ENCODE peak calls at places on chromosomes 4 and X, in eight cellular contexts. T is bronchial epithelial cell; E is substantia nigra; I is GM06990; J is NCI-H69; X is fibroblast of mammary gland; Z is effector CD4-positive, alpha-beta T cell; K is AG08396. O is an unnamed sample.

GRCh38 chr4:98482503-98482846 is 175.9 kb downstream of the TSPAN5 start:
- DNase-seq in J (no peak), K (no peak), E (no peak), X (no peak), I (no peak), Z (no peak), T (no peak), O (no peak)

GRCh38 chrX:150690126-150690525 is 3.1 kb upstream of the MTMR1 start:
- DNase-seq in T (peak; percentile 84), X (peak; percentile 97), E (no peak), Z (no peak), J (peak; percentile 12), I (no peak), K (peak; percentile 68), O (no peak)

GRCh38 chr4:120692964-120693363 is 229.6 kb downstream of the PRDM5 start:
- DNase-seq in X (peak; percentile 92), I (no peak), T (peak; percentile 93), K (peak; percentile 46), J (peak; percentile 30), E (no peak), Z (no peak), O (no peak)

GRCh38 chr4:143215873-143216272 is 31.2 kb downstream of the USP38 start:
- DNase-seq in I (no peak), Z (no peak), E (no peak), J (no peak), X (no peak), T (no peak), K (no peak), O (no peak)

GRCh38 chr4:15653864-15654391 is 1.2 kb downstream of the FBXL5 start:
- DNase-seq in Z (no peak), J (peak; percentile 48), K (peak; percentile 43), E (no peak), T (no peak), X (peak; percentile 57), I (no peak), O (no peak)

GRCh38 chr4:74181225-74181624 is 23.3 kb downstream of the MTHFD2L start:
- DNase-seq in E (no peak), X (peak; percentile 55), K (no peak), T (peak; percentile 55), Z (no peak), I (no peak), J (no peak), O (no peak)

GRCh38 chr4:118967393-118967792 is 78.7 kb downstream of the SYNPO2 start:
- DNase-seq in J (no peak), Z (no peak), X (peak; percentile 85), K (peak; percentile 25), T (peak; percentile 37), I (peak; percentile 4), E (no peak), O (no peak)

GRCh38 chr4:139828966-139829662 is 163.5 kb downstream of the MGST2 start:
- DNase-seq in Z (no peak), J (no peak), E (no peak), X (no peak), I (no peak), T (no peak), K (no peak), O (no peak)

GRCh38 chr4:158667651-158668198 is 4.0 kb downstream of the C4orf46 start:
- DNase-seq in J (peak; percentile 16), E (no peak), K (peak; percentile 68), Z (no peak), X (peak; percentile 12), T (peak; percentile 37), I (no peak), O (no peak)

GRCh38 chr4:10670346-10670745 is 14.2 kb downstream of the CLNK start:
- DNase-seq in X (no peak), I (no peak), E (no peak), K (no peak), T (no peak), J (peak; percentile 2), Z (no peak), O (no peak)

GRCh38 chrX:48498374-48498809 is 10.4 kb upstream of the PORCN start:
- DNase-seq in K (peak; percentile 46), Z (no peak), E (no peak), I (no peak), T (peak; percentile 84), J (peak; percentile 1), X (peak; percentile 89), O (no peak)

GRCh38 chr4:113355550-113356371 is 306.3 kb downstream of the ANK2 start:
- DNase-seq in Z (peak; percentile 22), I (peak; percentile 63), T (peak; percentile 87), E (no peak), K (peak; percentile 67), X (peak; percentile 96), J (no peak), O (peak; percentile 62)

GRCh38 chrX:67619253-67619652 is 75.4 kb downstream of the AR start:
- DNase-seq in E (no peak), J (no peak), Z (no peak), K (peak; percentile 18), I (no peak), T (peak; percentile 90), X (peak; percentile 89), O (no peak)

GRCh38 chrX:46628406-46629371 is 55.1 kb downstream of the CHST7 start:
- DNase-seq in T (no peak), J (no peak), Z (no peak), E (no peak), X (peak; percentile 81), I (peak; percentile 77), K (peak; percentile 28), O (no peak)

GRCh38 chr4:39036172-39036571 is 4.0 kb upstream of the TMEM156 start:
- DNase-seq in I (no peak), E (no peak), J (no peak), X (peak; percentile 27), K (no peak), Z (no peak), T (peak; percentile 93), O (no peak)

GRCh38 chrX:11470231-11470630 is 177.0 kb downstream of the AMELX start:
- DNase-seq in J (no peak), T (peak; percentile 53), K (peak; percentile 10), I (no peak), E (no peak), X (peak; percentile 88), Z (no peak), O (no peak)

GRCh38 chr4:18020671-18021469 is 685 bp downstream of the LCORL start:
- DNase-seq in T (peak; percentile 44), X (peak; percentile 87), Z (peak; percentile 31), J (peak; percentile 92), E (peak; percentile 44), I (peak; percentile 73), K (peak; percentile 84), O (peak; percentile 61)

GRCh38 chrX:139204903-139205667 is 325.5 kb upstream of the F9 start:
- DNase-seq in T (no peak), I (no peak), E (no peak), X (no peak), K (peak; percentile 29), Z (no peak), J (peak; percentile 79), O (no peak)

GRCh38 chr4:109559625-109559982 is 442 bp upstream of the MCUB start:
- DNase-seq in Z (peak; percentile 23), I (no peak), K (peak; percentile 43), T (no peak), X (no peak), E (no peak), J (peak; percentile 65), O (no peak)

GRCh38 chrX:40008841-40009461 is 88.8 kb downstream of the BCOR start:
- DNase-seq in X (no peak), J (peak; percentile 61), E (no peak), K (no peak), T (no peak), Z (no peak), I (no peak), O (no peak)

GRCh38 chrX:42090395-42090794 is 167.0 kb upstream of the CASK start:
- DNase-seq in T (no peak), J (no peak), X (no peak), Z (no peak), I (no peak), K (no peak), E (no peak), O (no peak)

GRCh38 chr4:14168919-14169318 is 541.4 kb upstream of the BOD1L1 start:
- DNase-seq in X (peak; percentile 96), T (peak; percentile 97), E (no peak), J (peak; percentile 45), K (peak; percentile 53), I (no peak), Z (no peak), O (no peak)

GRCh38 chr4:160319221-160319867 is 1216.5 kb downstream of the RAPGEF2 start:
- DNase-seq in K (no peak), J (peak; percentile 86), Z (no peak), X (no peak), I (no peak), T (peak; percentile 98), E (no peak), O (no peak)

GRCh38 chr4:71093745-71094144 is 100.3 kb downstream of the DCK start:
- DNase-seq in I (no peak), E (no peak), J (no peak), T (no peak), K (no peak), X (no peak), Z (no peak), O (no peak)

GRCh38 chrX:100895365-100896075 is 21.4 kb upstream of the NOX1 start:
- DNase-seq in Z (no peak), J (peak; percentile 69), I (peak; percentile 15), K (peak; percentile 12), T (peak; percentile 94), X (peak; percentile 51), E (no peak), O (no peak)

GRCh38 chrX:110004210-110004609 is 1.3 kb downstream of the TMEM164 start:
- DNase-seq in E (no peak), T (peak; percentile 22), J (peak; percentile 54), I (no peak), Z (no peak), X (no peak), K (no peak), O (no peak)

GRCh38 chr4:81353861-81354260 is 117.8 kb downstream of the RASGEF1B start:
- DNase-seq in T (no peak), I (no peak), K (no peak), E (no peak), Z (no peak), J (no peak), X (peak; percentile 88), O (no peak)

GRCh38 chrX:22351966-22352365 is 79.3 kb downstream of the CBLL2 start:
- DNase-seq in I (no peak), T (peak; percentile 56), X (peak; percentile 26), K (no peak), Z (no peak), J (no peak), E (no peak), O (no peak)

GRCh38 chr4:100823066-100823992 is 305.5 kb upstream of the EMCN start:
- DNase-seq in I (peak; percentile 74), T (peak; percentile 90), J (peak; percentile 63), K (no peak), Z (no peak), E (no peak), X (peak; percentile 2), O (no peak)

GRCh38 chrX:18895157-18895952 is 88.6 kb downstream of the PHKA2 start:
- DNase-seq in I (no peak), T (peak; percentile 87), K (peak; percentile 51), E (no peak), J (no peak), X (peak; percentile 50), Z (no peak), O (no peak)

GRCh38 chr4:173332963-173333657 is 1.0 kb downstream of the HMGB2 start:
- DNase-seq in Z (peak; percentile 15), X (peak; percentile 17), K (no peak), J (peak; percentile 63), T (peak; percentile 70), I (peak; percentile 20), E (peak; percentile 28), O (no peak)

GRCh38 chr4:17064959-17065358 is 166.5 kb upstream of the LDB2 start:
- DNase-seq in I (no peak), T (no peak), Z (no peak), J (no peak), X (no peak), E (no peak), K (no peak), O (no peak)

GRCh38 chrX:120244735-120245498 is 5.7 kb upstream of the ZBTB33 start:
- DNase-seq in T (peak; percentile 67), E (peak; percentile 44), I (peak; percentile 66), K (peak; percentile 52), J (peak; percentile 88), X (peak; percentile 87), Z (peak; percentile 41), O (peak; percentile 55)

O was measured in immature natural killer cell.